ENCODE peak calls at places on chromosomes 3 and 15, in four cellular contexts. N is NB4, L is IMR-90, Z is left cardiac atrium. V is an unnamed sample.
A peak's percentile ranks its signal among the peaks of the same experiment; 100 is the strongest.

GRCh38 chr3:140545756-140546155 is 132.1 kb upstream of the TRIM42 start:
- DNase-seq in N (no peak), L (no peak), Z (no peak), V (no peak)

GRCh38 chr3:115100172-115100571 is 46.9 kb downstream of the ZBTB20 start:
- DNase-seq in N (peak; percentile 1), L (peak; percentile 70), Z (no peak), V (no peak)

GRCh38 chr3:55592572-55592971 is 105.5 kb upstream of the WNT5A start:
- DNase-seq in N (no peak), L (no peak), Z (no peak), V (no peak)

GRCh38 chr3:98735761-98736269 is 27.3 kb upstream of the ST3GAL6 start:
- DNase-seq in N (no peak), L (no peak), Z (no peak), V (no peak)

GRCh38 chr3:13022348-13023250 is 50.6 kb downstream of the IQSEC1 start:
- DNase-seq in N (peak; percentile 95), L (peak; percentile 89), Z (peak; percentile 87), V (peak; percentile 58)

GRCh38 chr3:171566803-171567422 is 106.7 kb upstream of the TNIK start:
- DNase-seq in N (peak; percentile 62), L (peak; percentile 46), Z (no peak), V (peak; percentile 14)

GRCh38 chr15:62059818-62060115 is 480 bp downstream of the VPS13C start:
- DNase-seq in N (peak; percentile 88), L (peak; percentile 51), Z (peak; percentile 52), V (peak; percentile 53)

GRCh38 chr3:33392703-33393125 is 47.5 kb downstream of the UBP1 start:
- DNase-seq in N (no peak), L (peak; percentile 93), Z (no peak), V (no peak)

GRCh38 chr3:193972816-193973215 is 163.1 kb upstream of the HES1 start:
- DNase-seq in N (no peak), L (no peak), Z (no peak), V (no peak)

GRCh38 chr15:38042707-38043445 is 108.4 kb downstream of the TMCO5A start:
- DNase-seq in N (peak; percentile 7), L (no peak), Z (no peak), V (no peak)

GRCh38 chr3:120093119-120093922 is 926 bp downstream of the GSK3B start:
- DNase-seq in N (peak; percentile 88), L (peak; percentile 85), Z (no peak), V (no peak)

GRCh38 chr3:12180218-12180617 is 21.5 kb upstream of the TIMP4 start:
- DNase-seq in N (no peak), L (peak; percentile 67), Z (peak; percentile 69), V (no peak)

GRCh38 chr3:16534914-16535301 is 21.4 kb upstream of the RFTN1 start:
- DNase-seq in N (no peak), L (no peak), Z (no peak), V (no peak)

GRCh38 chr15:51758645-51759044 is 7.2 kb downstream of the TMOD2 start:
- DNase-seq in N (no peak), L (peak; percentile 89), Z (peak; percentile 55), V (no peak)

GRCh38 chr3:10026084-10026890 is at the start of gene FANCD2:
- DNase-seq in N (peak; percentile 92), L (peak; percentile 82), Z (peak; percentile 89), V (peak; percentile 77)

GRCh38 chr15:101028772-101029438 is 109.7 kb downstream of the LRRK1 start:
- DNase-seq in N (no peak), L (no peak), Z (no peak), V (no peak)

GRCh38 chr3:172546105-172546504 is 22.9 kb upstream of the TNFSF10 start:
- DNase-seq in N (no peak), L (no peak), Z (no peak), V (no peak)

GRCh38 chr3:188421836-188422540 is 268.0 kb downstream of the LPP start:
- DNase-seq in N (peak; percentile 47), L (no peak), Z (no peak), V (no peak)

GRCh38 chr3:127222664-127223063 is 29.7 kb downstream of the PRR23E start:
- DNase-seq in N (no peak), L (no peak), Z (no peak), V (no peak)

GRCh38 chr3:191922570-191922969 is 461.6 kb downstream of the PYDC2 start:
- DNase-seq in N (no peak), L (no peak), Z (no peak), V (no peak)

GRCh38 chr3:49410102-49410843 is 1.5 kb downstream of the RHOA start:
- DNase-seq in N (no peak), L (no peak), Z (no peak), V (no peak)

GRCh38 chr3:138263104-138263503 is 66.5 kb downstream of the NME9 start:
- DNase-seq in N (no peak), L (no peak), Z (no peak), V (no peak)

GRCh38 chr3:14890470-14890869 is 56.9 kb upstream of the NR2C2 start:
- DNase-seq in N (peak; percentile 55), L (no peak), Z (no peak), V (no peak)

GRCh38 chr3:4738737-4739274 is 240.4 kb upstream of the BHLHE40 start:
- DNase-seq in N (peak; percentile 95), L (no peak), Z (no peak), V (no peak)